ENCODE peak calls at places on chromosome 5, in eight cellular contexts. One of them, this sample, is unnamed.

GRCh38 chr5:153895266-153895665 is 143.4 kb downstream of the FAM114A2 start:
- DNase-seq in GM13976: no peak
- DNase-seq in kidney tubule cell: no peak
- DNase-seq in hypothalamus: no peak
- DNase-seq in NCI-H1105: no peak
- DNase-seq in fibroblast of pulmonary artery: no peak
- DNase-seq in PC-3: no peak
- DNase-seq in stimulated activated CD4-positive, alpha-beta T cell treated with anti-CD3 and anti-CD28 coated beads, Interleukin-1b, Interleukin-23, amount 100 ng/mL, for 24 hours: no peak
- DNase-seq in this sample: no peak

GRCh38 chr5:80874162-80874561 is 86.0 kb upstream of the RASGRF2 start:
- DNase-seq in kidney tubule cell: no peak
- DNase-seq in fibroblast of pulmonary artery: no peak
- DNase-seq in NCI-H1105: no peak
- DNase-seq in stimulated activated CD4-positive, alpha-beta T cell treated with anti-CD3 and anti-CD28 coated beads, Interleukin-1b, Interleukin-23, amount 100 ng/mL, for 24 hours: no peak
- DNase-seq in PC-3: no peak
- DNase-seq in GM13976: no peak
- DNase-seq in hypothalamus: no peak
- DNase-seq in this sample: no peak

GRCh38 chr5:77972545-77973252 is 196.6 kb upstream of the TBCA start:
- DNase-seq in stimulated activated CD4-positive, alpha-beta T cell treated with anti-CD3 and anti-CD28 coated beads, Interleukin-1b, Interleukin-23, amount 100 ng/mL, for 24 hours: no peak
- DNase-seq in kidney tubule cell: no peak
- DNase-seq in GM13976: peak
- DNase-seq in fibroblast of pulmonary artery: no peak
- DNase-seq in PC-3: no peak
- DNase-seq in NCI-H1105: no peak
- DNase-seq in hypothalamus: no peak
- DNase-seq in this sample: no peak

GRCh38 chr5:138216799-138217198 is 3.7 kb upstream of the CDC23 start:
- DNase-seq in hypothalamus: no peak
- DNase-seq in GM13976: no peak
- DNase-seq in kidney tubule cell: no peak
- DNase-seq in fibroblast of pulmonary artery: no peak
- DNase-seq in stimulated activated CD4-positive, alpha-beta T cell treated with anti-CD3 and anti-CD28 coated beads, Interleukin-1b, Interleukin-23, amount 100 ng/mL, for 24 hours: no peak
- DNase-seq in PC-3: no peak
- DNase-seq in NCI-H1105: no peak
- DNase-seq in this sample: no peak

GRCh38 chr5:159341914-159342313 is 11.6 kb upstream of the IL12B start:
- DNase-seq in kidney tubule cell: peak
- DNase-seq in fibroblast of pulmonary artery: peak
- DNase-seq in PC-3: peak
- DNase-seq in stimulated activated CD4-positive, alpha-beta T cell treated with anti-CD3 and anti-CD28 coated beads, Interleukin-1b, Interleukin-23, amount 100 ng/mL, for 24 hours: no peak
- DNase-seq in NCI-H1105: peak
- DNase-seq in hypothalamus: no peak
- DNase-seq in GM13976: no peak
- DNase-seq in this sample: no peak

GRCh38 chr5:139462582-139463276 is at the start of gene ECSCR:
- DNase-seq in hypothalamus: no peak
- DNase-seq in PC-3: no peak
- DNase-seq in GM13976: no peak
- DNase-seq in kidney tubule cell: no peak
- DNase-seq in fibroblast of pulmonary artery: peak
- DNase-seq in NCI-H1105: no peak
- DNase-seq in stimulated activated CD4-positive, alpha-beta T cell treated with anti-CD3 and anti-CD28 coated beads, Interleukin-1b, Interleukin-23, amount 100 ng/mL, for 24 hours: no peak
- DNase-seq in this sample: no peak

GRCh38 chr5:73705364-73705763 is 79.4 kb downstream of the ARHGEF28 start:
- DNase-seq in fibroblast of pulmonary artery: no peak
- DNase-seq in hypothalamus: no peak
- DNase-seq in kidney tubule cell: no peak
- DNase-seq in NCI-H1105: no peak
- DNase-seq in stimulated activated CD4-positive, alpha-beta T cell treated with anti-CD3 and anti-CD28 coated beads, Interleukin-1b, Interleukin-23, amount 100 ng/mL, for 24 hours: no peak
- DNase-seq in GM13976: no peak
- DNase-seq in PC-3: no peak
- DNase-seq in this sample: no peak

GRCh38 chr5:178450121-178450631 is 140.0 kb downstream of the COL23A1 start:
- DNase-seq in fibroblast of pulmonary artery: no peak
- DNase-seq in GM13976: no peak
- DNase-seq in kidney tubule cell: no peak
- DNase-seq in hypothalamus: no peak
- DNase-seq in stimulated activated CD4-positive, alpha-beta T cell treated with anti-CD3 and anti-CD28 coated beads, Interleukin-1b, Interleukin-23, amount 100 ng/mL, for 24 hours: no peak
- DNase-seq in NCI-H1105: no peak
- DNase-seq in PC-3: no peak
- DNase-seq in this sample: no peak

GRCh38 chr5:112822456-112822855 is 38.6 kb upstream of the SRP19 start:
- DNase-seq in NCI-H1105: no peak
- DNase-seq in fibroblast of pulmonary artery: no peak
- DNase-seq in PC-3: no peak
- DNase-seq in stimulated activated CD4-positive, alpha-beta T cell treated with anti-CD3 and anti-CD28 coated beads, Interleukin-1b, Interleukin-23, amount 100 ng/mL, for 24 hours: no peak
- DNase-seq in hypothalamus: no peak
- DNase-seq in kidney tubule cell: no peak
- DNase-seq in GM13976: no peak
- DNase-seq in this sample: no peak

GRCh38 chr5:160169326-160169725 is 50.1 kb upstream of the PWWP2A start:
- DNase-seq in stimulated activated CD4-positive, alpha-beta T cell treated with anti-CD3 and anti-CD28 coated beads, Interleukin-1b, Interleukin-23, amount 100 ng/mL, for 24 hours: no peak
- DNase-seq in GM13976: no peak
- DNase-seq in PC-3: no peak
- DNase-seq in hypothalamus: no peak
- DNase-seq in kidney tubule cell: peak
- DNase-seq in fibroblast of pulmonary artery: peak
- DNase-seq in NCI-H1105: no peak
- DNase-seq in this sample: no peak

GRCh38 chr5:159824188-159825153 is 91.8 kb upstream of the ADRA1B start:
- DNase-seq in NCI-H1105: no peak
- DNase-seq in GM13976: no peak
- DNase-seq in fibroblast of pulmonary artery: no peak
- DNase-seq in kidney tubule cell: no peak
- DNase-seq in hypothalamus: no peak
- DNase-seq in PC-3: peak
- DNase-seq in stimulated activated CD4-positive, alpha-beta T cell treated with anti-CD3 and anti-CD28 coated beads, Interleukin-1b, Interleukin-23, amount 100 ng/mL, for 24 hours: no peak
- DNase-seq in this sample: no peak

GRCh38 chr5:91636351-91636750 is 253.2 kb upstream of the ARRDC3 start:
- DNase-seq in NCI-H1105: no peak
- DNase-seq in stimulated activated CD4-positive, alpha-beta T cell treated with anti-CD3 and anti-CD28 coated beads, Interleukin-1b, Interleukin-23, amount 100 ng/mL, for 24 hours: no peak
- DNase-seq in hypothalamus: no peak
- DNase-seq in kidney tubule cell: no peak
- DNase-seq in fibroblast of pulmonary artery: no peak
- DNase-seq in GM13976: no peak
- DNase-seq in PC-3: peak
- DNase-seq in this sample: no peak

GRCh38 chr5:102547659-102548058 is 48.9 kb upstream of the SLCO6A1 start:
- DNase-seq in kidney tubule cell: no peak
- DNase-seq in hypothalamus: no peak
- DNase-seq in stimulated activated CD4-positive, alpha-beta T cell treated with anti-CD3 and anti-CD28 coated beads, Interleukin-1b, Interleukin-23, amount 100 ng/mL, for 24 hours: no peak
- DNase-seq in fibroblast of pulmonary artery: no peak
- DNase-seq in GM13976: no peak
- DNase-seq in NCI-H1105: no peak
- DNase-seq in PC-3: no peak
- DNase-seq in this sample: no peak

GRCh38 chr5:80481019-80481893 is 6.6 kb upstream of the FAM151B start:
- DNase-seq in GM13976: peak
- DNase-seq in PC-3: peak
- DNase-seq in kidney tubule cell: peak
- DNase-seq in fibroblast of pulmonary artery: peak
- DNase-seq in NCI-H1105: no peak
- DNase-seq in hypothalamus: no peak
- DNase-seq in stimulated activated CD4-positive, alpha-beta T cell treated with anti-CD3 and anti-CD28 coated beads, Interleukin-1b, Interleukin-23, amount 100 ng/mL, for 24 hours: peak
- DNase-seq in this sample: no peak

GRCh38 chr5:123512631-123513461 is 869 bp downstream of the CSNK1G3 start:
- DNase-seq in hypothalamus: peak
- DNase-seq in NCI-H1105: no peak
- DNase-seq in GM13976: peak
- DNase-seq in stimulated activated CD4-positive, alpha-beta T cell treated with anti-CD3 and anti-CD28 coated beads, Interleukin-1b, Interleukin-23, amount 100 ng/mL, for 24 hours: peak
- DNase-seq in fibroblast of pulmonary artery: peak
- DNase-seq in kidney tubule cell: peak
- DNase-seq in PC-3: peak
- DNase-seq in this sample: no peak

GRCh38 chr5:56543431-56544385 is 271.6 kb upstream of the MAP3K1 start:
- DNase-seq in stimulated activated CD4-positive, alpha-beta T cell treated with anti-CD3 and anti-CD28 coated beads, Interleukin-1b, Interleukin-23, amount 100 ng/mL, for 24 hours: no peak
- DNase-seq in kidney tubule cell: peak
- DNase-seq in NCI-H1105: no peak
- DNase-seq in fibroblast of pulmonary artery: peak
- DNase-seq in GM13976: no peak
- DNase-seq in hypothalamus: no peak
- DNase-seq in PC-3: peak
- DNase-seq in this sample: no peak

GRCh38 chr5:160312139-160312959 is at the start of gene CCNJL:
- DNase-seq in NCI-H1105: peak
- DNase-seq in PC-3: peak
- DNase-seq in stimulated activated CD4-positive, alpha-beta T cell treated with anti-CD3 and anti-CD28 coated beads, Interleukin-1b, Interleukin-23, amount 100 ng/mL, for 24 hours: no peak
- DNase-seq in kidney tubule cell: peak
- DNase-seq in hypothalamus: peak
- DNase-seq in GM13976: peak
- DNase-seq in fibroblast of pulmonary artery: peak
- DNase-seq in this sample: no peak

GRCh38 chr5:180139731-180140626 is 68.4 kb upstream of the RNF130 start:
- DNase-seq in fibroblast of pulmonary artery: no peak
- DNase-seq in stimulated activated CD4-positive, alpha-beta T cell treated with anti-CD3 and anti-CD28 coated beads, Interleukin-1b, Interleukin-23, amount 100 ng/mL, for 24 hours: no peak
- DNase-seq in kidney tubule cell: no peak
- DNase-seq in PC-3: no peak
- DNase-seq in NCI-H1105: no peak
- DNase-seq in GM13976: peak
- DNase-seq in hypothalamus: no peak
- DNase-seq in this sample: no peak